ENCODE peak calls at places on chromosomes 5 and 9, in seven cellular contexts. L is SHP77 treated with DMSO at 0.1 percent for 48 hours, D is RWPE2, O is AG08396, K is lower lobe of right lung, A is NCI-H1417, B is HCT116. I is an unnamed sample.

GRCh38 chr9:120104771-120105170 is 475.2 kb downstream of the CDK5RAP2 start:
- DNase-seq in K (no peak), B (no peak), D (no peak), A (peak), L (no peak), O (no peak), I (no peak)

GRCh38 chr9:76654051-76654461 is 110.2 kb upstream of the PCA3 start:
- DNase-seq in O (no peak), D (no peak), B (no peak), A (no peak), K (no peak), L (no peak), I (no peak)

GRCh38 chr9:97938081-97938644 is at the start of gene HEMGN:
- DNase-seq in O (no peak), L (no peak), A (no peak), K (no peak), D (no peak), B (no peak), I (no peak)

GRCh38 chr5:61926911-61927310 is 379.1 kb upstream of the KIF2A start:
- DNase-seq in K (no peak), L (no peak), A (no peak), B (no peak), O (no peak), D (no peak), I (no peak)

GRCh38 chr5:38926121-38926520 is 80.3 kb downstream of the OSMR start:
- DNase-seq in D (no peak), B (no peak), K (no peak), O (no peak), A (no peak), L (no peak), I (no peak)

GRCh38 chr5:87827561-87827960 is 414.8 kb upstream of the CCNH start:
- DNase-seq in O (no peak), L (no peak), K (no peak), A (no peak), B (no peak), D (no peak), I (no peak)

GRCh38 chr5:83340511-83340918 is 131.0 kb upstream of the VCAN start:
- DNase-seq in O (no peak), L (no peak), K (no peak), B (no peak), D (no peak), A (no peak), I (no peak)

GRCh38 chr5:143685416-143685815 is 126.5 kb upstream of the HMHB1 start:
- DNase-seq in L (no peak), O (no peak), K (no peak), D (no peak), A (no peak), B (no peak), I (peak)

GRCh38 chr5:88674262-88675158 is 208.5 kb downstream of the MEF2C start:
- DNase-seq in K (no peak), A (peak), D (no peak), B (no peak), O (no peak), L (peak), I (no peak)

GRCh38 chr5:178524093-178524882 is 65.9 kb downstream of the COL23A1 start:
- DNase-seq in A (no peak), K (no peak), B (no peak), D (peak), O (no peak), L (no peak), I (no peak)

GRCh38 chr9:119005162-119005561 is 364.1 kb downstream of the BRINP1 start:
- DNase-seq in K (no peak), O (no peak), L (no peak), D (no peak), B (no peak), A (no peak), I (no peak)

GRCh38 chr5:14675309-14675708 is 10.8 kb downstream of the OTULIN start:
- DNase-seq in O (no peak), A (no peak), B (no peak), D (no peak), K (no peak), L (no peak), I (no peak)

GRCh38 chr5:134247411-134247810 is 21.5 kb upstream of the PPP2CA start:
- DNase-seq in D (no peak), L (no peak), K (no peak), B (peak), O (peak), A (no peak), I (no peak)

GRCh38 chr5:64690417-64691151 is at the start of gene SHISAL2B:
- DNase-seq in B (no peak), A (peak), D (peak), K (peak), L (no peak), O (peak), I (no peak)

GRCh38 chr5:138303365-138303764 is 28.2 kb downstream of the CDC25C start:
- DNase-seq in A (no peak), B (no peak), K (no peak), O (peak), D (no peak), L (no peak), I (no peak)

GRCh38 chr9:105452185-105452584 is 4.4 kb downstream of the FSD1L start:
- DNase-seq in L (no peak), D (no peak), A (no peak), K (no peak), B (no peak), O (no peak), I (no peak)

GRCh38 chr9:109950710-109951443 is 170.9 kb downstream of the PALM2AKAP2 start:
- DNase-seq in O (no peak), L (no peak), A (no peak), K (no peak), B (no peak), D (no peak), I (no peak)

GRCh38 chr5:158752656-158752973 is 347.1 kb downstream of the EBF1 start:
- DNase-seq in K (no peak), B (no peak), A (no peak), L (no peak), D (no peak), O (no peak), I (no peak)

GRCh38 chr5:150789943-150790611 is 11.5 kb downstream of the SMIM3 start:
- DNase-seq in K (no peak), O (peak), B (peak), D (peak), A (no peak), L (no peak), I (peak)

GRCh38 chr5:174271316-174271715 is 225.8 kb downstream of the NSG2 start:
- DNase-seq in A (peak), L (no peak), B (no peak), D (no peak), O (no peak), K (no peak), I (no peak)

GRCh38 chr9:2489838-2490314 is 131.7 kb upstream of the VLDLR start:
- DNase-seq in K (no peak), O (no peak), L (no peak), A (no peak), B (no peak), D (no peak), I (no peak)

GRCh38 chr9:117412006-117412715 is 2.7 kb downstream of the ASTN2 start:
- DNase-seq in O (no peak), A (no peak), L (no peak), K (no peak), D (no peak), B (no peak), I (peak)

GRCh38 chr9:128979111-128979510 is 31.6 kb downstream of the NUP188 start:
- DNase-seq in K (no peak), L (no peak), A (no peak), B (no peak), D (no peak), O (no peak), I (no peak)

GRCh38 chr5:72387985-72388384 is 67.8 kb downstream of the PTCD2 start:
- DNase-seq in A (no peak), L (no peak), D (no peak), K (no peak), O (peak), B (no peak), I (no peak)

GRCh38 chr5:36724429-36725332 is 118.3 kb downstream of the SLC1A3 start:
- DNase-seq in D (no peak), A (peak), O (no peak), K (peak), L (no peak), B (no peak), I (no peak)

GRCh38 chr9:69180670-69181069 is 6.6 kb downstream of the TJP2 start:
- DNase-seq in B (peak), O (peak), D (peak), A (no peak), L (no peak), K (no peak), I (peak)